ENCODE peak calls at places on chromosome 1, in five cellular contexts. X, C, Z, S and T are unnamed samples.

GRCh38 chr1:225508538-225509375 is 80.9 kb upstream of the LBR start:
- DNase-seq in X (no peak), Z (peak; percentile 95), S (no peak), C (peak; percentile 96), T (no peak)

GRCh38 chr1:2271134-2271785 is 43.1 kb downstream of the SKI start:
- DNase-seq in X (peak; percentile 27), Z (no peak), C (no peak), S (no peak), T (no peak)

GRCh38 chr1:56811331-56811730 is 7.9 kb downstream of the FYB2 start:
- DNase-seq in Z (no peak), X (no peak), C (no peak), S (no peak), T (peak; percentile 91)

GRCh38 chr1:226364129-226364899 is 43.6 kb downstream of the PARP1 start:
- DNase-seq in C (no peak), S (peak; percentile 62), Z (no peak), X (no peak), T (no peak)

GRCh38 chr1:50605186-50605875 is 182.1 kb upstream of the DMRTA2 start:
- DNase-seq in Z (peak; percentile 41), X (peak; percentile 43), S (no peak), C (peak; percentile 22), T (peak; percentile 57)

GRCh38 chr1:245464290-245464689 is 309.5 kb downstream of the KIF26B start:
- DNase-seq in Z (no peak), C (no peak), X (no peak), S (no peak), T (no peak)

GRCh38 chr1:224873645-224874369 is 55.7 kb upstream of the DNAH14 start:
- DNase-seq in S (no peak), C (peak; percentile 23), X (no peak), Z (no peak), T (no peak)

GRCh38 chr1:28887835-28888682 is 26.3 kb upstream of the EPB41 start:
- DNase-seq in Z (no peak), X (peak; percentile 28), C (no peak), S (no peak), T (peak; percentile 87)

GRCh38 chr1:193366764-193367507 is 180.5 kb upstream of the B3GALT2 start:
- DNase-seq in C (no peak), X (no peak), Z (no peak), S (no peak), T (no peak)

GRCh38 chr1:244050835-244051444 is at the start of gene ZBTB18:
- DNase-seq in X (peak; percentile 93), Z (no peak), S (no peak), C (no peak), T (peak; percentile 57)

GRCh38 chr1:53606197-53607095 is 132.5 kb downstream of the GLIS1 start:
- DNase-seq in C (no peak), Z (no peak), X (no peak), S (no peak), T (peak; percentile 72)

GRCh38 chr1:191963781-191964455 is 194.3 kb upstream of the RGS18 start:
- DNase-seq in X (no peak), Z (no peak), C (no peak), S (no peak), T (no peak)

GRCh38 chr1:221169447-221169889 is 290.2 kb downstream of the HLX start:
- DNase-seq in Z (no peak), S (no peak), X (peak; percentile 45), C (no peak), T (peak; percentile 79)

GRCh38 chr1:235741294-235741693 is 91.7 kb upstream of the GNG4 start:
- DNase-seq in Z (no peak), C (peak; percentile 29), S (no peak), X (no peak), T (no peak)

GRCh38 chr1:77882411-77882810 is 6.0 kb upstream of the NEXN start:
- DNase-seq in Z (no peak), C (no peak), S (no peak), X (no peak), T (no peak)

GRCh38 chr1:26921126-26921461 is 449 bp upstream of the NUDC start:
- DNase-seq in Z (no peak), S (no peak), C (no peak), X (no peak), T (no peak)

GRCh38 chr1:190475394-190476250 is 2.0 kb downstream of the BRINP3 start:
- DNase-seq in C (no peak), S (no peak), X (no peak), Z (no peak), T (peak; percentile 82)

GRCh38 chr1:6317101-6317760 is 56.3 kb upstream of the GPR153 start:
- DNase-seq in S (no peak), Z (no peak), X (no peak), C (no peak), T (no peak)

GRCh38 chr1:209048961-209049669 is 534.4 kb upstream of the CAMK1G start:
- DNase-seq in S (no peak), C (no peak), X (no peak), Z (no peak), T (no peak)

GRCh38 chr1:205809942-205810345 is 3.1 kb downstream of the SLC41A1 start:
- DNase-seq in S (no peak), X (no peak), C (no peak), Z (no peak), T (no peak)

GRCh38 chr1:170410391-170411146 is 121.4 kb upstream of the GORAB start:
- DNase-seq in S (no peak), Z (no peak), X (no peak), C (no peak), T (no peak)

GRCh38 chr1:99170516-99170915 is 93.8 kb upstream of the PLPPR4 start:
- DNase-seq in S (no peak), C (peak; percentile 54), X (no peak), Z (no peak), T (no peak)

GRCh38 chr1:1122981-1123480 is 7.1 kb upstream of the C1orf159 start:
- DNase-seq in Z (no peak), X (no peak), C (no peak), S (no peak), T (peak; percentile 56)

GRCh38 chr1:231634302-231635013 is 7.9 kb downstream of the DISC1 start:
- DNase-seq in C (no peak), Z (no peak), S (no peak), X (no peak), T (no peak)

GRCh38 chr1:246784621-246785535 is 60.7 kb downstream of the SCCPDH start:
- DNase-seq in X (peak; percentile 62), Z (no peak), C (no peak), S (no peak), T (peak; percentile 47)

GRCh38 chr1:164579346-164579745 is 20.4 kb downstream of the PBX1 start:
- DNase-seq in Z (no peak), X (no peak), S (no peak), C (no peak), T (no peak)

GRCh38 chr1:58659516-58659915 is 40.3 kb downstream of the MYSM1 start:
- DNase-seq in X (no peak), C (no peak), S (no peak), Z (no peak), T (no peak)

GRCh38 chr1:241992734-241993133 is 6.2 kb downstream of the MAP1LC3C start:
- DNase-seq in S (no peak), C (no peak), Z (no peak), X (no peak), T (no peak)

DNA sequence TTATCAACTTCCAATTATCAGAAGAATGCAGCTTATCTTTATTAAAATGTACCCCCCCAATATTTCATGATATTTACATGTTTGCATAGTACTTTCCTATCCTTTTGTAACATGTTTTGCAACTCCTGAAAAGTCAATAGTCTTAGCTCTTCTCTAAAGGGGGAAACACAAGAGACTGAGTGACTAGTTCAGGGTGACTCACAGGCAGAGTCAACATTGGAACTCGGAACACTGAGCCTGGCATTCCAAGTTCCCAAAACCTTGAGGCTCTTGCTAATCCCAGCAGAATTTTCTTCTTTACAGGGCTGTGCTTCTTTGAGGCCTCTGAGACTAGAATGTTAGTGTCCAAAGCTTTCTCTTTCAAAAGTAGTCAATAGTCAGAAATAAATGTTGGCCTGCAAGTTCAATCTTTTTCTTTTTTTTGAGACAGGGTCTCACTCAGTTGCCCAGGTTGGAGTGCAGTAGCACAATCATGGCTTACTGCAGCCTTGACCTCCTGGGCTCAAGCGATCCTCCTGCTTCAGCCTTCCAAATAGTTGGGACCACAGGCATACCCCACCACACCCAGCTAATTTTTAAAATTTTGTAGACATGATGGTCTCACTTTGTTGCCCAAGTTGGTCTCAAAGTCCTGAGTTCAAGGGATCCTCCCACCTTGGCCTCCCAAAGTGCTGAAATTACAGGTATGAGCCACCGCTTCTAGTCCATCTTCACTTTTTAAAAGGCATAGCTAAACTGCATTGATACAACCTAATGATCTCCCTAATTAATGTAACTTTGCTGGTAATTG is 37.5 kb downstream of the ZNF281 start:
- DNase-seq in X (no peak), S (no peak), Z (peak; percentile 82), C (peak; percentile 87), T (peak; percentile 69)
- H3K27ac ChIP-seq in X (no peak overlapping the region), S (no peak overlapping the region), Z (peak overlapping the region; percentile 91), C (peak overlapping the region; percentile 69), T (no peak overlapping the region)

GRCh38 chr1:48019714-48020315 is 22.6 kb upstream of the TRABD2B start:
- DNase-seq in C (no peak), X (no peak), Z (no peak), S (no peak), T (peak; percentile 27)
- H3K27ac ChIP-seq in C (peak overlapping the region; percentile 92), X (no peak overlapping the region), Z (no peak overlapping the region), S (peak overlapping the region; percentile 63), T (no peak overlapping the region)

DNA sequence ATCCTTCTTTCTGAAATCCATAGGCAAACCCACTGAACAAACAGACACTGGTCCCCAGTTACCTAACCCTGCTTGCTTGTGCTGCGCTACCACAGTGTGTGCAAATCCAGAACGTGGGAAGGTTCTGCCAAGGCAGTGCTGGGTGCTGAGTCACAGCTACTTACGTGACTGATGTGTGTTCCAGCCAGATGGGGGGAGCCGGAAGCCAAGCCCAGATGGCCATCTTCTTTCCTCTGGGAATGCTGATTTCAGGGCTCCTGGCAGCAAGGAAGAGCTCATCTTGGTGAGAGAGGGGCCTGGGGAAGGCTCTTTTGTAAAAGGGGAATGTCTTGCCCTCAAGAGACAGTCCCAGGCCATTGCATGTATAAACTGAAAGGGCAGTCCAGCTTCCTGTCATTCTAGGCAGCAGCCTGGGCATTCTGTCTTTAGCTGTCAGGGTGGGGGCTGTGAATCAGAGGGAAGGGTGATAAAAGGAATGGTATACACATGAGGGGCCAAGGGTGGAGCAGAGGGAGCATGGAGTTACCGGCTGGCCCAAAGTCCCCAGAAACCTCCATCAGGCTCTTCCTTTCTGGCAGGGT is 54.1 kb downstream of the CD46 start:
- DNase-seq in Z (no peak), X (peak; percentile 28), S (peak; percentile 95), C (peak; percentile 83), T (peak; percentile 28)
- H3K27ac ChIP-seq in Z (no peak overlapping the region), X (no peak overlapping the region), S (peak overlapping the region; percentile 94), C (peak overlapping the region; percentile 90), T (no peak overlapping the region)

DNA sequence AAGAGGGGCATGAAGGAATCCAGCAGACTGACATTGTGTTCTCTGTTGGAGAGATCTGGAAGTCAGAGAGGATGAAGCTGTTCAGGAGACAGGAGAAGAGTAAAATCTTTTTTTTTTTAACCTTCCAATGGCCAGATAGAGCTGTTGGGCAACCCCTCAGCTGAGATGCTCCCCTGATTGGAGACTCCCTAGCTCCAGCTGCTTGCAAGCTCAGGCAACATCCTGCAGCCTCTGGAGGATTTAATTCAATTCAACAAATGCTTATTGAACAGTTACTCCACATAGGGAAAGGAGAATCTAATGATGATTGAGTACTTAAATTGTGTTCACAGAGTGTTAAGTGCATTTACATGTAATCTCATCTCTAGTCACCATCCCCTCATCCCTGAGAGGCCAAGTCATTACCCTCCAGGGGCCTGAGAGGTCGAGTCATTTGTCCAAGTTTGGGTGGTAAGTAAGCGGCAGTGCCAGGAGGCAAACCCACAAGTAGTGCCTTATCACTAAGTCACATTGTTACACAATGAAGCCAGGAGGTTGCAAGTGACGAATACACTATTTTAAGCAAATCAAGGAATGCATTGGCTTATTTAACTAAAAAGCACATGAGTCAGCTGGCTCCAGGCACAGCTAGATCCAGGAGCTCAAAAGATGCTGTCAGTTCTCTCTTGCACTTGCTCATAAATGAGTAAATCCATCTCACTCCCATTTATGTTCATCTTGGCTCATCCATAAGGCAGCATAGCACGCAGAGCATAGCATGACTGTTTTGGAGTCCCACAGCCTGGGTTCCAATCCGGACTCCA is 64.2 kb downstream of the OPTC start:
- DNase-seq in X (no peak), Z (peak; percentile 81), S (peak; percentile 87), C (peak; percentile 96), T (no peak)
- H3K27ac ChIP-seq in X (no peak overlapping the region), Z (no peak overlapping the region), S (peak overlapping the region; percentile 94), C (peak overlapping the region; percentile 76), T (no peak overlapping the region)